ENCODE peak calls at places on chromosomes 2 and 18, in seven cellular contexts. H is astrocyte of the spinal cord; S is COR-L47; A is stimulated activated CD8-positive, alpha-beta memory T cell treated with anti-CD3 and anti-CD28 coated beads, Interleukin-2, amount 100 ng/mL, for 1 hour; F is frontal cortex; T is mesothelial cell of epicardium; W is posterior cingulate gyrus. D is an unnamed sample.

GRCh38 chr2:120978359-120979050 is 242.8 kb downstream of the GLI2 start:
- DNase-seq in H (no peak), S (no peak), A (no peak), F (no peak), T (no peak), W (no peak), D (no peak)

GRCh38 chr2:42203792-42204191 is 34.6 kb downstream of the EML4 start:
- DNase-seq in H (no peak), S (no peak), A (no peak), F (no peak), T (no peak), W (no peak), D (no peak)

GRCh38 chr2:105768176-105768575 is 23.5 kb downstream of the NCK2 start:
- DNase-seq in H (no peak), S (no peak), A (no peak), F (no peak), T (no peak), W (no peak), D (no peak)

GRCh38 chr2:9805435-9806297 is 37.6 kb upstream of the TAF1B start:
- DNase-seq in H (no peak), S (no peak), A (no peak), F (no peak), T (no peak), W (no peak), D (no peak)

GRCh38 chr2:150371066-150371812 is 116.2 kb downstream of the RND3 start:
- DNase-seq in H (no peak), S (no peak), A (no peak), F (no peak), T (no peak), W (no peak), D (no peak)

GRCh38 chr18:80171190-80171872 is 62.3 kb downstream of the ADNP2 start:
- DNase-seq in H (peak; percentile 46), S (peak; percentile 13), A (no peak), F (peak; percentile 72), T (peak; percentile 78), W (peak; percentile 70), D (peak; percentile 10)

GRCh38 chr18:79576686-79577351 is 102.8 kb upstream of the CTDP1 start:
- DNase-seq in H (peak; percentile 49), S (peak; percentile 95), A (no peak), F (peak; percentile 72), T (peak; percentile 52), W (peak; percentile 79), D (peak; percentile 64)

GRCh38 chr2:150567771-150568278 is 80.4 kb upstream of the RND3 start:
- DNase-seq in H (no peak), S (no peak), A (no peak), F (no peak), T (no peak), W (no peak), D (no peak)

GRCh38 chr2:85735691-85736090 is 18.1 kb upstream of the ATOH8 start:
- DNase-seq in H (no peak), S (no peak), A (no peak), F (no peak), T (no peak), W (no peak), D (no peak)

GRCh38 chr2:46942143-46942526 is 26.5 kb upstream of the MCFD2 start:
- DNase-seq in H (no peak), S (no peak), A (peak; percentile 39), F (no peak), T (no peak), W (peak; percentile 14), D (no peak)

GRCh38 chr2:61993422-61994024 is 88.0 kb downstream of the COMMD1 start:
- DNase-seq in H (peak; percentile 62), S (peak; percentile 27), A (no peak), F (peak; percentile 35), T (no peak), W (peak; percentile 11), D (no peak)

GRCh38 chr2:113910110-113910717 is 20.3 kb downstream of the ACTR3 start:
- DNase-seq in H (no peak), S (no peak), A (peak; percentile 51), F (no peak), T (no peak), W (no peak), D (no peak)

GRCh38 chr2:39000552-39000951 is 110.9 kb downstream of the ARHGEF33 start:
- DNase-seq in H (no peak), S (no peak), A (no peak), F (no peak), T (no peak), W (no peak), D (no peak)

GRCh38 chr2:146659976-146660375 is 1184.9 kb upstream of the ACVR2A start:
- DNase-seq in H (no peak), S (no peak), A (no peak), F (no peak), T (no peak), W (no peak), D (no peak)